ENCODE peak calls at places on chromosomes 5 and 9, in four cellular contexts. Q, B, Z and H are unnamed samples.
A peak's percentile ranks its signal among the peaks of the same experiment; 100 is the strongest.

GRCh38 chr5:45893309-45893708 is 197.1 kb upstream of the HCN1 start:
- DNase-seq in Q (no peak), B (no peak), Z (no peak), H (no peak)

GRCh38 chr5:33479321-33479720 is 38.6 kb downstream of the TARS1 start:
- DNase-seq in Q (no peak), B (no peak), Z (no peak), H (no peak)

GRCh38 chr9:110919609-110920008 is 118.7 kb downstream of the LPAR1 start:
- DNase-seq in Q (no peak), B (no peak), Z (peak; percentile 95), H (no peak)

GRCh38 chr9:81772144-81772543 is 82.8 kb upstream of the TLE1 start:
- DNase-seq in Q (no peak), B (no peak), Z (peak; percentile 43), H (no peak)

GRCh38 chr5:1526151-1526631 is 2.4 kb upstream of the LPCAT1 start:
- DNase-seq in Q (no peak), B (no peak), Z (no peak), H (peak; percentile 6)

GRCh38 chr5:146690880-146691355 is 174.9 kb upstream of the GPR151 start:
- DNase-seq in Q (no peak), B (no peak), Z (no peak), H (no peak)

GRCh38 chr9:90773593-90773992 is 28.0 kb upstream of the SYK start:
- DNase-seq in Q (no peak), B (peak; percentile 31), Z (no peak), H (no peak)

GRCh38 chr9:95023217-95024003 is 294.1 kb downstream of the FANCC start:
- DNase-seq in Q (no peak), B (no peak), Z (peak; percentile 83), H (no peak)

GRCh38 chr9:130117816-130118632 is 54.2 kb upstream of the NCS1 start:
- DNase-seq in Q (no peak), B (no peak), Z (peak; percentile 85), H (no peak)

GRCh38 chr9:128275198-128276007 is at the start of gene GOLGA2:
- DNase-seq in Q (peak; percentile 20), B (peak; percentile 65), Z (peak; percentile 62), H (peak; percentile 49)

GRCh38 chr5:14925326-14925725 is 53.7 kb upstream of the ANKH start:
- DNase-seq in Q (no peak), B (no peak), Z (peak; percentile 21), H (no peak)

GRCh38 chr9:32873131-32873530 is 89.8 kb downstream of the TMEM215 start:
- DNase-seq in Q (no peak), B (no peak), Z (no peak), H (no peak)

GRCh38 chr9:89077519-89077918 is 86.3 kb downstream of the S1PR3 start:
- DNase-seq in Q (no peak), B (no peak), Z (no peak), H (no peak)

GRCh38 chr5:78889759-78890158 is 95.4 kb downstream of the ARSB start:
- DNase-seq in Q (no peak), B (no peak), Z (peak; percentile 57), H (no peak)

GRCh38 chr5:98605010-98605425 is 168.4 kb upstream of the RGMB start:
- DNase-seq in Q (no peak), B (no peak), Z (no peak), H (no peak)

GRCh38 chr5:108220834-108221233 is 161.1 kb downstream of the FBXL17 start:
- DNase-seq in Q (no peak), B (no peak), Z (no peak), H (no peak)

GRCh38 chr9:131995382-131995781 is 84.3 kb downstream of the MED27 start:
- DNase-seq in Q (no peak), B (no peak), Z (no peak), H (no peak)

GRCh38 chr9:36884721-36885120 is 149.3 kb downstream of the PAX5 start:
- DNase-seq in Q (no peak), B (no peak), Z (no peak), H (no peak)

GRCh38 chr5:38208782-38209378 is 49.5 kb upstream of the EGFLAM start:
- DNase-seq in Q (peak; percentile 35), B (peak; percentile 59), Z (peak; percentile 46), H (peak; percentile 32)

GRCh38 chr5:73709536-73710129 is 83.6 kb downstream of the ARHGEF28 start:
- DNase-seq in Q (no peak), B (no peak), Z (peak; percentile 9), H (peak; percentile 14)